ENCODE peak calls at places on chromosome 9, in nine cellular contexts. N, K, L, G, S, C, O, Q and P are unnamed samples.

GRCh38 chr9:21392270-21392669 is 7.1 kb upstream of the IFNA2 start:
- DNase-seq in N (peak), K (no peak), L (no peak), G (no peak), S (peak), C (no peak), O (no peak), Q (no peak), P (no peak)

GRCh38 chr9:97904725-97905124 is 17.6 kb downstream of the TRMO start:
- DNase-seq in N (peak), K (no peak), L (peak), G (no peak), S (no peak), C (peak), O (no peak), Q (no peak), P (no peak)

GRCh38 chr9:16138961-16139441 is 586.2 kb downstream of the CCDC171 start:
- DNase-seq in N (no peak), K (peak), L (no peak), G (no peak), S (no peak), C (no peak), O (no peak), Q (peak), P (no peak)

GRCh38 chr9:120434532-120434931 is 145.4 kb downstream of the CDK5RAP2 start:
- DNase-seq in N (no peak), K (peak), L (no peak), G (no peak), S (no peak), C (no peak), O (no peak), Q (no peak), P (no peak)

GRCh38 chr9:134066546-134066922 is 1.3 kb downstream of the BRD3 start:
- DNase-seq in N (peak), K (no peak), L (no peak), G (peak), S (peak), C (no peak), O (no peak), Q (no peak), P (no peak)

GRCh38 chr9:75186767-75187380 is 98.6 kb downstream of the OSTF1 start:
- DNase-seq in N (no peak), K (no peak), L (no peak), G (peak), S (peak), C (no peak), O (peak), Q (no peak), P (no peak)

GRCh38 chr9:134206317-134207300 is 42.2 kb upstream of the RNU6ATAC start:
- DNase-seq in N (peak), K (peak), L (no peak), G (peak), S (no peak), C (peak), O (no peak), Q (no peak), P (no peak)

GRCh38 chr9:84339951-84340350 is 607 bp downstream of the SLC28A3 start:
- DNase-seq in N (no peak), K (no peak), L (no peak), G (no peak), S (no peak), C (peak), O (no peak), Q (no peak), P (no peak)

GRCh38 chr9:127976943-127977871 is 3.6 kb downstream of the EEIG1 start:
- DNase-seq in N (peak), K (no peak), L (no peak), G (no peak), S (no peak), C (peak), O (no peak), Q (no peak), P (no peak)

GRCh38 chr9:2928386-2928785 is 84.5 kb upstream of the PUM3 start:
- DNase-seq in N (no peak), K (no peak), L (no peak), G (no peak), S (no peak), C (no peak), O (no peak), Q (no peak), P (no peak)

GRCh38 chr9:71692337-71692736 is 76.0 kb downstream of the CEMIP2 start:
- DNase-seq in N (no peak), K (no peak), L (no peak), G (no peak), S (no peak), C (no peak), O (no peak), Q (no peak), P (no peak)

GRCh38 chr9:26735160-26735559 is 157.4 kb downstream of the CAAP1 start:
- DNase-seq in N (no peak), K (no peak), L (no peak), G (no peak), S (no peak), C (no peak), O (no peak), Q (no peak), P (no peak)

GRCh38 chr9:84139296-84140100 is 158.9 kb downstream of the RMI1 start:
- DNase-seq in N (no peak), K (no peak), L (no peak), G (no peak), S (peak), C (no peak), O (no peak), Q (peak), P (no peak)

GRCh38 chr9:135632823-135633222 is 6.5 kb downstream of the GLT6D1 start:
- DNase-seq in N (no peak), K (no peak), L (peak), G (no peak), S (no peak), C (no peak), O (no peak), Q (no peak), P (no peak)

GRCh38 chr9:131875828-131876485 is 136.1 kb upstream of the RAPGEF1 start:
- DNase-seq in N (peak), K (no peak), L (no peak), G (no peak), S (no peak), C (no peak), O (peak), Q (no peak), P (no peak)

GRCh38 chr9:95044731-95045508 is 272.6 kb downstream of the FANCC start:
- DNase-seq in N (no peak), K (peak), L (no peak), G (no peak), S (no peak), C (peak), O (no peak), Q (no peak), P (no peak)

GRCh38 chr9:94865599-94866456 is 139.3 kb downstream of the AOPEP start:
- DNase-seq in N (no peak), K (peak), L (no peak), G (no peak), S (no peak), C (no peak), O (no peak), Q (no peak), P (no peak)

DNA sequence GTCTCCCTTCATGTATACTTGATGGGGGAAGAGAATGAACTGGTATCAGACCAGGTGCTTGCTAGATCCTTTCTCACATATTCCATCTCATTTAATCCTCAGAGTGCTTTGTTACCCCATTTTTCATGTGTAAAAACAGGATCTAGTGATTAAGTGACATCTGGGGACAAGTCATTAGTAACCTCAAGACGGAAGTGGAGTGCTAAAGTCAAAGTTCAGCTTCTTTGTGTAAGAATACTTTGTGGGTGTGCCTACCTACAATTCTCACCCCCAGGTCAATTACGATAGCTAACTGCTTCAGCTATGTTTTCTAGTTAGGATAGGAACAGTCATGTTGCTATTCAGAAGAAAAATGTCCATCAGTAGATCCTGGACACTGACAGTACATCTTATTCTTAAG is 3.1 kb upstream of the FAM120AOS start:
- DNase-seq in N (no peak), K (no peak), L (no peak), G (no peak), S (peak), C (no peak), O (no peak), Q (no peak), P (no peak)
- TF ChIP-seq CTCF in N (no peak), K (no peak), L (no peak), G (no peak), S (no peak), C (no peak), O (no peak), Q (no peak), P (no peak)

GRCh38 chr9:93815677-93816076 is 139.5 kb downstream of the BARX1 start:
- DNase-seq in N (no peak), K (no peak), L (peak), G (no peak), S (no peak), C (no peak), O (no peak), Q (no peak), P (no peak)

GRCh38 chr9:93815135-93815534 is 140.0 kb downstream of the BARX1 start:
- DNase-seq in N (no peak), K (no peak), L (peak), G (no peak), S (no peak), C (no peak), O (no peak), Q (no peak), P (no peak)

GRCh38 chr9:93813687-93814560 is 141.2 kb downstream of the BARX1 start:
- DNase-seq in N (no peak), K (no peak), L (peak), G (peak), S (no peak), C (peak), O (no peak), Q (no peak), P (peak)

GRCh38 chr9:93813221-93813620 is 141.9 kb downstream of the BARX1 start:
- DNase-seq in N (no peak), K (no peak), L (peak), G (peak), S (no peak), C (no peak), O (no peak), Q (no peak), P (no peak)

DNA sequence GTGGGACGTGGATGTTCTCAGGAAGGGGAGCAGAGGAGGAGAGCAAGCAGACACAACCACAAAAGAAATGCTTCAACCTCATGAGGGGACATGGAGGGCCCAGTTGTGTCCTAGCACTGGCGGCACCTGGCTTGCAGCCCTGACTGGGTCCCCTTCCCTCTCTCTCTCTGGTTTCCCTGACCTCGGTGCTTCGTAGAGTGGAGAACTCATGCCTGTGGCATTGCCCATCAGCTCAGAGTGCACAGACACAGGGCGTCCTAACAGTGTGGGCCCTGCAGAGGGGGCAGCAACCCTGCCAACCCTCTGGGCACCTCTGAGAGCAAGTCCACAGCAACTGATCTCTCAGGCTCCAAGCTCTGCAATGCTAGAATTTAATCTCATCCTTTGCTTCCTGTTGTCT is 140.6 kb downstream of the BARX1 start:
- DNase-seq in N (no peak), K (no peak), L (peak), G (no peak), S (no peak), C (peak), O (no peak), Q (no peak), P (no peak)
- TF ChIP-seq CTCF in N (no peak), K (peak), L (no peak), G (no peak), S (no peak), C (no peak), O (no peak), Q (no peak), P (no peak)

GRCh38 chr9:14056235-14056930 is 257.6 kb downstream of the NFIB start:
- DNase-seq in N (no peak), K (no peak), L (peak), G (no peak), S (no peak), C (no peak), O (no peak), Q (no peak), P (no peak)

GRCh38 chr9:14051459-14051858 is 262.5 kb downstream of the NFIB start:
- DNase-seq in N (no peak), K (no peak), L (no peak), G (no peak), S (no peak), C (no peak), O (no peak), Q (no peak), P (no peak)

GRCh38 chr9:14058078-14058688 is 255.8 kb downstream of the NFIB start:
- DNase-seq in N (no peak), K (no peak), L (peak), G (no peak), S (no peak), C (no peak), O (no peak), Q (no peak), P (no peak)

GRCh38 chr9:14057347-14058077 is 256.4 kb downstream of the NFIB start:
- DNase-seq in N (no peak), K (no peak), L (peak), G (no peak), S (no peak), C (no peak), O (no peak), Q (no peak), P (no peak)

DNA sequence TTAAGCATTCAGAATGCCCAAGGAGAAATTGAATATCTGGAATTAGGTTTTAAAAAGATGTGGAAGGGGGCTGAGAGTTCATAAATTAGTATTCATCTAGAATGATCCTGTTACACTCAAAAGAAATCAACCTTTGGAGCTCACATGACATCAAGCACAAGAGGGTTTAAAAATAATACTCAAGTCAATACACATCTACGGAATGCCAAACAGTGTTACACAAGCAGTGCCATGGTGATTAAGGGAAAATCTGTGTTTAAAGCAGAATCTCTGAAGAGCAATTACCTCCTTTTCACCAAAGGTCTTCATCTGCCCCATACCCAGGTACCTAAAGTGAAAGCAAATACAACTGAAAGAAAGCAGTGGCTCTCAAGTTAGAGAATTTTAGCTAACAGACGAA is 261.6 kb downstream of the NFIB start:
- DNase-seq in N (no peak), K (no peak), L (no peak), G (no peak), S (no peak), C (no peak), O (no peak), Q (no peak), P (no peak)
- TF ChIP-seq CTCF in N (no peak), K (no peak), L (no peak), G (no peak), S (no peak), C (no peak), O (no peak), Q (no peak), P (no peak)

GRCh38 chr9:114433720-114434255 is 46.0 kb upstream of the AKNA start:
- DNase-seq in N (no peak), K (no peak), L (no peak), G (no peak), S (peak), C (no peak), O (no peak), Q (no peak), P (no peak)

GRCh38 chr9:114437401-114437893 is 49.7 kb upstream of the AKNA start:
- DNase-seq in N (no peak), K (no peak), L (no peak), G (no peak), S (no peak), C (no peak), O (no peak), Q (no peak), P (no peak)

GRCh38 chr9:114433086-114433485 is 45.3 kb upstream of the AKNA start:
- DNase-seq in N (no peak), K (no peak), L (no peak), G (no peak), S (no peak), C (no peak), O (no peak), Q (no peak), P (no peak)

GRCh38 chr9:114432323-114433067 is 44.7 kb upstream of the AKNA start:
- DNase-seq in N (no peak), K (no peak), L (no peak), G (no peak), S (no peak), C (no peak), O (no peak), Q (no peak), P (no peak)

GRCh38 chr9:114434878-114435311 is 47.1 kb upstream of the AKNA start:
- DNase-seq in N (no peak), K (no peak), L (no peak), G (peak), S (peak), C (no peak), O (peak), Q (no peak), P (no peak)
- TF ChIP-seq CTCF in N (no peak), K (no peak), L (no peak), G (peak), S (peak), C (no peak), O (peak), Q (peak), P (no peak)